ENCODE peak calls at places on chromosomes 6 and 20, in seven cellular contexts. One of them, this sample, is unnamed.

GRCh38 chr6:34143884-34144580 is 1.9 kb downstream of the GRM4 start:
- DNase-seq in spleen: peak
- DNase-seq in GM12878: no peak
- DNase-seq in breast epithelium: no peak
- DNase-seq in transverse colon: no peak
- DNase-seq in prostate gland: no peak
- DNase-seq in ovary: no peak
- DNase-seq in this sample: no peak

GRCh38 chr6:20632696-20633095 is 98.4 kb downstream of the CDKAL1 start:
- DNase-seq in spleen: no peak
- DNase-seq in GM12878: no peak
- DNase-seq in breast epithelium: no peak
- DNase-seq in transverse colon: no peak
- DNase-seq in prostate gland: no peak
- DNase-seq in ovary: no peak
- DNase-seq in this sample: no peak

GRCh38 chr6:130872250-130873095 is 45.3 kb downstream of the SMLR1 start:
- DNase-seq in spleen: peak
- DNase-seq in GM12878: no peak
- DNase-seq in breast epithelium: peak
- DNase-seq in transverse colon: peak
- DNase-seq in prostate gland: peak
- DNase-seq in ovary: peak
- DNase-seq in this sample: peak

GRCh38 chr6:30679765-30680535 is 6.5 kb downstream of the PPP1R18 start:
- DNase-seq in spleen: peak
- DNase-seq in GM12878: no peak
- DNase-seq in breast epithelium: no peak
- DNase-seq in transverse colon: no peak
- DNase-seq in prostate gland: no peak
- DNase-seq in ovary: no peak
- DNase-seq in this sample: no peak

GRCh38 chr6:140441256-140441655 is 1066.8 kb upstream of the CITED2 start:
- DNase-seq in spleen: peak
- DNase-seq in GM12878: no peak
- DNase-seq in breast epithelium: no peak
- DNase-seq in transverse colon: peak
- DNase-seq in prostate gland: peak
- DNase-seq in ovary: peak
- DNase-seq in this sample: no peak

GRCh38 chr6:148997863-148998262 is 251.0 kb downstream of the UST start:
- DNase-seq in spleen: no peak
- DNase-seq in GM12878: no peak
- DNase-seq in breast epithelium: no peak
- DNase-seq in transverse colon: no peak
- DNase-seq in prostate gland: no peak
- DNase-seq in ovary: no peak
- DNase-seq in this sample: no peak

GRCh38 chr20:58649288-58650180 is 1.5 kb upstream of the STX16 start:
- DNase-seq in spleen: peak
- DNase-seq in GM12878: no peak
- DNase-seq in breast epithelium: no peak
- DNase-seq in transverse colon: peak
- DNase-seq in prostate gland: no peak
- DNase-seq in ovary: peak
- DNase-seq in this sample: no peak

GRCh38 chr6:158518196-158519127 is 41.4 kb upstream of the TMEM181 start:
- DNase-seq in spleen: no peak
- DNase-seq in GM12878: peak
- DNase-seq in breast epithelium: no peak
- DNase-seq in transverse colon: peak
- DNase-seq in prostate gland: peak
- DNase-seq in ovary: no peak
- DNase-seq in this sample: no peak

GRCh38 chr20:57450419-57450818 is 59.2 kb downstream of the RBM38 start:
- DNase-seq in spleen: peak
- DNase-seq in GM12878: peak
- DNase-seq in breast epithelium: no peak
- DNase-seq in transverse colon: peak
- DNase-seq in prostate gland: no peak
- DNase-seq in ovary: no peak
- DNase-seq in this sample: no peak

GRCh38 chr6:30847971-30848441 is 36.3 kb upstream of the DDR1 start:
- DNase-seq in spleen: no peak
- DNase-seq in GM12878: no peak
- DNase-seq in breast epithelium: no peak
- DNase-seq in transverse colon: no peak
- DNase-seq in prostate gland: no peak
- DNase-seq in ovary: no peak
- DNase-seq in this sample: no peak

GRCh38 chr20:36303831-36304230 is 2.3 kb upstream of the DLGAP4 start:
- DNase-seq in spleen: no peak
- DNase-seq in GM12878: no peak
- DNase-seq in breast epithelium: no peak
- DNase-seq in transverse colon: no peak
- DNase-seq in prostate gland: no peak
- DNase-seq in ovary: no peak
- DNase-seq in this sample: no peak

GRCh38 chr6:71489736-71490135 is 201.1 kb downstream of the OGFRL1 start:
- DNase-seq in spleen: no peak
- DNase-seq in GM12878: no peak
- DNase-seq in breast epithelium: no peak
- DNase-seq in transverse colon: no peak
- DNase-seq in prostate gland: no peak
- DNase-seq in ovary: no peak
- DNase-seq in this sample: no peak

GRCh38 chr6:160261991-160262718 is 3.5 kb upstream of the SLC22A2 start:
- DNase-seq in spleen: no peak
- DNase-seq in GM12878: no peak
- DNase-seq in breast epithelium: no peak
- DNase-seq in transverse colon: no peak
- DNase-seq in prostate gland: no peak
- DNase-seq in ovary: no peak
- DNase-seq in this sample: no peak

GRCh38 chr6:16318538-16318937 is 80.2 kb downstream of the GMPR start:
- DNase-seq in spleen: no peak
- DNase-seq in GM12878: no peak
- DNase-seq in breast epithelium: no peak
- DNase-seq in transverse colon: no peak
- DNase-seq in prostate gland: no peak
- DNase-seq in ovary: no peak
- DNase-seq in this sample: no peak

GRCh38 chr20:61533231-61533631 is 281.2 kb downstream of the CDH4 start:
- DNase-seq in spleen: peak
- DNase-seq in GM12878: no peak
- DNase-seq in breast epithelium: no peak
- DNase-seq in transverse colon: no peak
- DNase-seq in prostate gland: no peak
- DNase-seq in ovary: no peak
- DNase-seq in this sample: no peak

DNA sequence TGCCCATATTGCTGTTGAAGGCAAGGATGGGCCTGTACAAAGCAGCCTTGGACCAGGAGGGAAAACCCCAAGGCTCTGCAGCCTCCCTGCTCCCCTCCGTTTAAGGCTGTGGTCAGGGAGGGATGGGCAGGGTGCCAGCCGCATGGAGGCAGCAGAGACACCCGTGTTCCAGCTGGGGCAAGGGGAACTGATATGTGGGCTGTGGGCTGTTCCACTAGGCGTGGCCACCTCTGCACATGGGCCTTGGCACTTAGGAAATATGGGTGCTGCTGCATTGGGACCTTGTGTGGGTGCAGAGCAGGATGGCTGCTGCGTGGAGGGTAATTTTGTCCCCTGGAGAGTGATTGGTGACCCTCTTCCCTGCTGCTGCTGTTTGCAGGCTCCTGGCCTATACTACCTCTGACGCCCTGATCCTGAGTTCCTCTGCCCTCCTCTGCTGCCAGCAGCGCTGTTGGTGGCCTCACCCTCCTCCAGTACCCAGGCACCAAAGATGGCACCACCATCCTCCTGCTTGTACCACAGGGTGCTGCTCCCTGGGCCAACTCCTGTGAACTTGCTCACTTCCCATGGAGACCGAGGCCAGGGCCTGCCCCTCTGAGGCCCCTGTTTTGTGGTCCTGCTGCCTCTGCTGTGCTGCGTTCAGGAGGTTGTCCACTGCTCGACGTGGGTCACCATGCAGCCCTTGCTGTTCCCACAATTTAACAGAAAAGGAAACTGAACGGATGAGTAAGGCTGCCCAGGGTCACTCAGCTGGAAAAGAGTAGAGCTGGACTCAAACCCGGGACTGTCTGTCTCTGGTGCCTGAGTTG is 35.3 kb downstream of the PANK2 start:
- DNase-seq in spleen: peak
- DNase-seq in GM12878: no peak
- DNase-seq in breast epithelium: no peak
- DNase-seq in transverse colon: no peak
- DNase-seq in prostate gland: no peak
- DNase-seq in ovary: peak
- DNase-seq in this sample: no peak
- TF ChIP-seq POLR2A in spleen: no peak
- TF ChIP-seq POLR2A in GM12878: peak
- TF ChIP-seq POLR2A in breast epithelium: no peak
- TF ChIP-seq POLR2A in transverse colon: no peak
- TF ChIP-seq POLR2A in prostate gland: no peak
- TF ChIP-seq POLR2A in ovary: no peak
- TF ChIP-seq POLR2A in this sample: no peak

GRCh38 chr20:44309763-44310663 is 989 bp downstream of the FITM2 start:
- DNase-seq in spleen: no peak
- DNase-seq in GM12878: no peak
- DNase-seq in breast epithelium: no peak
- DNase-seq in transverse colon: peak
- DNase-seq in prostate gland: no peak
- DNase-seq in ovary: peak
- DNase-seq in this sample: peak

GRCh38 chr20:44306927-44307326 is 4.1 kb downstream of the FITM2 start:
- DNase-seq in spleen: no peak
- DNase-seq in GM12878: no peak
- DNase-seq in breast epithelium: no peak
- DNase-seq in transverse colon: no peak
- DNase-seq in prostate gland: no peak
- DNase-seq in ovary: no peak
- DNase-seq in this sample: no peak

GRCh38 chr20:44314870-44315269 is 3.9 kb upstream of the FITM2 start:
- DNase-seq in spleen: no peak
- DNase-seq in GM12878: no peak
- DNase-seq in breast epithelium: no peak
- DNase-seq in transverse colon: no peak
- DNase-seq in prostate gland: no peak
- DNase-seq in ovary: no peak
- DNase-seq in this sample: no peak

DNA sequence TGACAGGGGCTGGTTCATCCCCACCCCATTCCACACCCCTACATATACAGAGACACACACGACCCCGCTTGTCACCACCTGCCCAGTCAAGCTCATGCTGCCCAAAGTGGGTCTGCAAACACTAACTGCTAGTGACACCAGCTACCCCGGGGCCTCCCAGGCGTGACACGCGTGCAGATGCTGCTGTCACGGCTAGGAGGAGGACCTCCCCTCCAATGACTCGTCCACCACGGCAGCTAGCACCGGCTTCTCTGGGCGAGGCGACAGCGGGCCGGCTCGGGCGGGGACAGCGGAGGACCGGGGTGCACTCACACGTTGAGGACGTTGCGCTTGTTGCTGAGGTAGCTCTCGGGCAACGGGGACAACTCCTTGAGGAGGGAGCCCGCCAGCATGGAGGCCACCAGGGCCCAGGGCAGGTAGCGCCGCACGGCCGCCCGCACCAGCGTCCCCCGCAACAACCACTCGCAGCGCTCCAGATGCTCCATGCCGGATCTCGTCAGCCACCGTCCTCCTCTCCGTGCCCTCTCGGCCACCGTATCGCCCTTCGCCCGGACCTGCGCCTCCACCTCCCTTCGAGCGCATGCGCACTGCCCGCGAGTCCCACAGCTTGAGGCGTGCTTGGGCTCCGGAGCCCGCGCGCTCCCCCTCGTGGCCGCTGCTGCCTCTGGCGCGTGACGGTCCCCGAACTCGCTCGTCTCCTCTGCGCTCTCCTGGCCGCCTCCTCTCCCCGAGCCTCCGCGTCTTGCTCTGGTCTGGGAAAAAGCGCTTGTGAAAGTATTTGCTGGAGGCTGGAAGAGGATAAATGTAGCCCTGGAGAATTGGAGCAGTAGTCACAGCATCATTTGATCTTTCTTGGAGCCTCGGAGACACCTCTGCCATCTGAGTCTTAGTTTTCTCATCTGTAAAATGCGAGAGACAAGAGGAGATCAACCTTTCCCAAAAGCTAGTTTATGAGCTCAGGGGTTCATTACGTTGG is at the start of gene FITM2:
- DNase-seq in spleen: peak
- DNase-seq in GM12878: peak
- DNase-seq in breast epithelium: peak
- DNase-seq in transverse colon: peak
- DNase-seq in prostate gland: peak
- DNase-seq in ovary: peak
- DNase-seq in this sample: peak
- TF ChIP-seq POLR2A in spleen: no peak
- TF ChIP-seq POLR2A in GM12878: peak
- TF ChIP-seq POLR2A in breast epithelium: peak
- TF ChIP-seq POLR2A in transverse colon: peak
- TF ChIP-seq POLR2A in prostate gland: peak
- TF ChIP-seq POLR2A in ovary: peak
- TF ChIP-seq POLR2A in this sample: no peak

GRCh38 chr20:11429889-11430580 is 487.7 kb upstream of the BTBD3 start:
- DNase-seq in spleen: no peak
- DNase-seq in GM12878: no peak
- DNase-seq in breast epithelium: no peak
- DNase-seq in transverse colon: no peak
- DNase-seq in prostate gland: no peak
- DNase-seq in ovary: no peak
- DNase-seq in this sample: no peak
- TF ChIP-seq POLR2A in spleen: no peak
- TF ChIP-seq POLR2A in GM12878: no peak
- TF ChIP-seq POLR2A in breast epithelium: no peak
- TF ChIP-seq POLR2A in transverse colon: no peak
- TF ChIP-seq POLR2A in prostate gland: no peak
- TF ChIP-seq POLR2A in ovary: no peak
- TF ChIP-seq POLR2A in this sample: no peak

GRCh38 chr20:8155848-8156602 is 24.0 kb downstream of the PLCB1 start:
- DNase-seq in spleen: no peak
- DNase-seq in GM12878: no peak
- DNase-seq in breast epithelium: no peak
- DNase-seq in transverse colon: no peak
- DNase-seq in prostate gland: no peak
- DNase-seq in ovary: no peak
- DNase-seq in this sample: no peak

GRCh38 chr20:8155229-8155628 is 23.2 kb downstream of the PLCB1 start:
- DNase-seq in spleen: no peak
- DNase-seq in GM12878: no peak
- DNase-seq in breast epithelium: no peak
- DNase-seq in transverse colon: no peak
- DNase-seq in prostate gland: no peak
- DNase-seq in ovary: no peak
- DNase-seq in this sample: no peak

GRCh38 chr20:8153281-8153908 is 21.3 kb downstream of the PLCB1 start:
- DNase-seq in spleen: no peak
- DNase-seq in GM12878: peak
- DNase-seq in breast epithelium: no peak
- DNase-seq in transverse colon: no peak
- DNase-seq in prostate gland: peak
- DNase-seq in ovary: no peak
- DNase-seq in this sample: no peak

GRCh38 chr20:8152847-8153246 is 20.8 kb downstream of the PLCB1 start:
- DNase-seq in spleen: no peak
- DNase-seq in GM12878: no peak
- DNase-seq in breast epithelium: no peak
- DNase-seq in transverse colon: no peak
- DNase-seq in prostate gland: no peak
- DNase-seq in ovary: no peak
- DNase-seq in this sample: no peak

GRCh38 chr20:8154636-8155035 is 22.6 kb downstream of the PLCB1 start:
- DNase-seq in spleen: no peak
- DNase-seq in GM12878: no peak
- DNase-seq in breast epithelium: no peak
- DNase-seq in transverse colon: no peak
- DNase-seq in prostate gland: no peak
- DNase-seq in ovary: no peak
- DNase-seq in this sample: no peak
- TF ChIP-seq POLR2A in spleen: no peak
- TF ChIP-seq POLR2A in GM12878: no peak
- TF ChIP-seq POLR2A in breast epithelium: no peak
- TF ChIP-seq POLR2A in transverse colon: no peak
- TF ChIP-seq POLR2A in prostate gland: no peak
- TF ChIP-seq POLR2A in ovary: no peak
- TF ChIP-seq POLR2A in this sample: no peak